ENCODE peak calls at places on chromosomes 2 and 18, in four cellular contexts. X, O, T and E are unnamed samples.

GRCh38 chr18:23137093-23137640 is 1.9 kb downstream of the CABLES1 start:
- DNase-seq in T (no peak), O (no peak), X (no peak), E (no peak)

GRCh38 chr2:200308001-200308400 is 1.5 kb downstream of the SPATS2L start:
- DNase-seq in T (no peak), X (no peak), O (no peak), E (no peak)

GRCh38 chr2:219954331-219954730 is 326.9 kb downstream of the SLC4A3 start:
- DNase-seq in T (no peak), O (no peak), X (no peak), E (no peak)

GRCh38 chr2:67899187-67899586 is 163.6 kb downstream of the C1D start:
- DNase-seq in O (no peak), X (no peak), T (no peak), E (no peak)

GRCh38 chr2:7803515-7803914 is 878.3 kb upstream of the ID2 start:
- DNase-seq in O (no peak), X (no peak), T (no peak), E (no peak)

GRCh38 chr2:206887705-206888104 is 51.6 kb upstream of the CPO start:
- DNase-seq in O (no peak), T (no peak), X (no peak), E (no peak)

GRCh38 chr2:30500699-30501098 is 53.7 kb downstream of the LCLAT1 start:
- DNase-seq in X (no peak), T (no peak), O (no peak), E (no peak)

GRCh38 chr2:233053928-233054774 is 6.0 kb upstream of the INPP5D start:
- DNase-seq in O (no peak), X (peak), T (peak), E (peak)

GRCh38 chr2:20509766-20510490 is 63.1 kb downstream of the RHOB start:
- DNase-seq in X (no peak), O (no peak), T (peak), E (peak)

GRCh38 chr2:218605438-218605837 is 2.3 kb upstream of the PLCD4 start:
- DNase-seq in O (no peak), T (no peak), X (no peak), E (no peak)

GRCh38 chr2:126208266-126208665 is 447.7 kb upstream of the GYPC start:
- DNase-seq in X (no peak), T (no peak), O (no peak), E (no peak)

GRCh38 chr2:131044757-131045150 is 48.5 kb downstream of the FAM168B start:
- DNase-seq in T (no peak), X (no peak), O (no peak), E (no peak)

GRCh38 chr18:8519102-8519501 is 90.1 kb upstream of the RAB12 start:
- DNase-seq in O (no peak), X (no peak), T (no peak), E (no peak)

GRCh38 chr2:168920504-168921157 is 19.5 kb downstream of the G6PC2 start:
- DNase-seq in X (peak), T (peak), O (no peak), E (peak)

GRCh38 chr18:61397222-61397621 is 64.0 kb downstream of the CDH20 start:
- DNase-seq in O (no peak), X (no peak), T (no peak), E (no peak)

GRCh38 chr2:100783986-100784385 is 36.0 kb upstream of the NPAS2 start:
- DNase-seq in X (no peak), T (no peak), O (no peak), E (no peak)

GRCh38 chr18:2486426-2486825 is 84.9 kb downstream of the METTL4 start:
- DNase-seq in O (no peak), T (no peak), X (no peak), E (no peak)

GRCh38 chr18:44507729-44508325 is 172.9 kb upstream of the SETBP1 start:
- DNase-seq in X (no peak), T (no peak), O (peak), E (no peak)

GRCh38 chr2:3968736-3969135 is 265.4 kb downstream of the DCDC2C start:
- DNase-seq in T (no peak), X (no peak), O (no peak), E (no peak)

GRCh38 chr2:179550214-179550613 is 285.6 kb upstream of the SESTD1 start:
- DNase-seq in T (peak), X (no peak), O (no peak), E (no peak)

GRCh38 chr2:235043762-235044500 is 92.1 kb downstream of the SH3BP4 start:
- DNase-seq in T (no peak), X (no peak), O (no peak), E (no peak)

GRCh38 chr2:32061973-32062861 is 1.1 kb upstream of the SPAST start:
- DNase-seq in O (no peak), X (no peak), T (peak), E (peak)

GRCh38 chr18:59233017-59233410 is 13.1 kb downstream of the GRP start:
- DNase-seq in T (no peak), O (no peak), X (no peak), E (no peak)

GRCh38 chr2:163028807-163029206 is 190.2 kb upstream of the KCNH7 start:
- DNase-seq in T (no peak), O (no peak), X (no peak), E (no peak)

GRCh38 chr2:28366496-28367282 is 26.0 kb upstream of the FOSL2 start:
- DNase-seq in O (no peak), X (no peak), T (no peak), E (peak)

GRCh38 chr2:43159797-43160196 is 66.6 kb downstream of the ZFP36L2 start:
- DNase-seq in X (no peak), O (no peak), T (no peak), E (no peak)

GRCh38 chr2:180696005-180696404 is 284.4 kb upstream of the UBE2E3 start:
- DNase-seq in O (no peak), T (no peak), X (no peak), E (no peak)

GRCh38 chr2:98847853-98848252 is 88.2 kb downstream of the CRACDL start:
- DNase-seq in T (no peak), X (no peak), O (no peak), E (no peak)

GRCh38 chr18:70046207-70046606 is 98.5 kb upstream of the CD226 start:
- DNase-seq in O (no peak), T (no peak), X (no peak), E (no peak)

GRCh38 chr2:241730679-241731293 is 3.6 kb upstream of the D2HGDH start:
- DNase-seq in X (no peak), T (no peak), O (no peak), E (peak)

GRCh38 chr2:231563378-231563961 is 29.2 kb upstream of the TEX44 start:
- DNase-seq in X (peak), T (peak), O (no peak), E (peak)

GRCh38 chr2:74516070-74516633 is 1.9 kb downstream of the TLX2 start:
- DNase-seq in T (no peak), O (no peak), X (no peak), E (no peak)

GRCh38 chr2:27655155-27655951 is 8.1 kb downstream of the SUPT7L start:
- DNase-seq in T (no peak), O (no peak), X (no peak), E (no peak)

GRCh38 chr18:11657554-11657953 is 31.5 kb upstream of the GNAL start:
- DNase-seq in T (no peak), X (no peak), O (no peak), E (no peak)

GRCh38 chr18:77008576-77009315 is 123.8 kb downstream of the MBP start:
- DNase-seq in X (no peak), T (no peak), O (no peak), E (no peak)

GRCh38 chr2:216546646-216547403 is 48.2 kb downstream of the RPL37A start:
- DNase-seq in O (no peak), X (no peak), T (no peak), E (no peak)

DNA sequence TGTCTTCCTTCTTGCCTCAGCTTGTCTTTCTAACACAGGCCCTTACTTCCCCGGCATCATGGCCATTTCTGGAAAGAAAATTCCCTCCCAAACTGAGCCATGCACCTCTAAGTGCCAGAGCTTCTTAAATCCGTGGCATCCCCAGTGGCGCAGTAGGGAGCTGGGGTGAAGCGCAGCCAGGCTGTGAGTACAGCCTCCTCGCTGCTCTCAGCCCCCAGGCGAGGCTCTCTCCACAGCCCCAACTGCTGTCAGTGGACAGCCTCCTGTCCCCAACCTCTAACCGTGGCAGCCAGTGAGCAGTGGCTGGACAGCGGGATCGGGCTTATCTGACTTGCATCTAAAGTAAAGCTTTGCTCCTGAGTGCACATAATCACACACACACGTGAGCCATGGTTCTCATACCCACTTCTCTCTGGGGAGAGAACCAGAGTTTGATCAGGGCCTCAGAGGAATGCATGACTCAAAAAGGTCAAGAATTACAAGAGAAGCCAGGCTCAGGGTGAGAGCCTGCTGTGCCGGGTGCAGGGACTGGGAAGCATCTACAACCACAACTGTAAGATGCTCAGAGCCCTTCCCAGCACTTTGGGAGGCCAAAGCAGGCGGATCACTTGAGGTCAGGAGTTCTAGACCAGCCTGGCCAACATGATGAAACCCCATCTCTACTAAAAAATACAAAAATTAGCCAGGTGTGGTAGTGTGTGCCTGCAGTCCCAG is 50.7 kb downstream of the SFXN5 start:
- DNase-seq in X (peak), T (peak), O (no peak), E (no peak)
- TF ChIP-seq MYC in X (no peak), T (peak), O (no peak), E (no peak)

GRCh38 chr2:120736202-120736954 is 710 bp downstream of the GLI2 start:
- DNase-seq in O (no peak), X (peak), T (no peak), E (no peak)
- TF ChIP-seq SMC3 in O (no peak), X (no peak), T (no peak), E (no peak)

DNA sequence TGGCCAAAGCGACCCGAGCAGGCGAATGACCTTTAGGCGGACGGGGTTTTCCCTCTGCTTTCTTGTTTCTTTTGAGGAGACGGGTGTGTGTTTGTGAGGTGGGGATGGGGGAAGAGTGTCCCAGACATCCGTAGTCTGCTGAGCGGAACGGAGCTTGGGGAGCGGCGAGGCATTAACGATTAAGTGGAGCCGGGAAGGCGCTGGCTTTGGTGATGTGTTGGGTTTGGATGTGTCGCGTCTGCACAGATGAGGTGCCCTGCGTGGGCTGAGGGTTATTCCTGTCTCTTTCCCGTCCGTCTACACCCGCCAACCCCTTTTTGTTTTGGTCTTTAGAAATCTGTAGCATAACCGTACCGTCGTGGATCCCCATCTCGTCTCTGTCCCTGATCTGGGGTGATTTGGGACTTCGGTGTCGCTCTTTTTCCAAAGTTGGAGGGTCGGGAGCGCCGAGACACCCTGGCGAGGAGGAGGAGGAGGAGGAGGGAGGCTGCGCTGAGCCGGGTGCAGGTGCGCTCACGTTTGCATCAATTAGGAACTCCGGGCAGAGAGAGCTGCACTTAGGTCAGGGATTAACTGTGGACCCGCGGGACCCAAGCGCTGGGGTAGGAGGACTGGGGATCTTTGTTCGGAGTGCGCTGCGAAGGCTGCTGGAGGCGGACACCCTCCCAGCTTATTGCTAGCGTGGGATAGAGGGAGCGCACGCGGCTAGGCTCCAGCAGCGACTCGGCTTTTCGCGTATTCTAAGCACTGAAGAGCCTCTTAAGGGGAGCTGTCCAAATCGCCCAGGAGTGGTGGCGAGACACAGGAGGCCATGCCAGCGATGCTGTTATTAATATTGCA is 720.2 kb downstream of the DPP10 start:
- DNase-seq in T (no peak), O (no peak), X (no peak), E (no peak)
- TF ChIP-seq MYC in T (no peak), O (no peak), X (no peak), E (no peak)

GRCh38 chr2:239779592-239779983 is 245.6 kb downstream of the NDUFA10 start:
- DNase-seq in O (no peak), X (no peak), T (no peak), E (no peak)
- TF ChIP-seq SMC3 in O (no peak), X (no peak), T (no peak), E (no peak)

GRCh38 chr2:144515694-144516416 is 4.1 kb downstream of the ZEB2 start:
- DNase-seq in T (no peak), O (no peak), X (no peak), E (peak)
- TF ChIP-seq MYC in T (no peak), O (no peak), X (no peak), E (no peak)

DNA sequence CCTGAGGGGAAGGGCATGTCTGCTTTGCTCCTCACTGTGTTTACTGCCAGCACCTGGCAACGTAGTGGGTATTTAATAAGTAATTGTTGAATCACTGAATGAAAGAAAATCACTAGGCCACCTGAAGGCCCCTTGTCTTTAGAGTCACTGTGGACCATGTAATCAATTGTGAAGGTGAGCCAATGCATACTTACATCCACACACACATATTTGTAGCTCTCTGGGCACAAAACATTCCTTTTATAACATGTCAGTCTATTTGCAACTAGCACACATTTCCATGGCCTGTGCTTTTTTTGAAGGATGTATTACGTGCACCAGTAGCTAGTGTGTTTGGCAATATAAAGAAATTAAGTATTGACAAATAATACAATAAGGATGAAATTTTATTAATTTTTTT is 11.2 kb downstream of the ATP8B1 start:
- DNase-seq in X (no peak), O (no peak), T (no peak), E (no peak)
- TF ChIP-seq SMC3 in X (no peak), O (no peak), T (no peak), E (no peak)

GRCh38 chr2:65417509-65418085 is 14.8 kb downstream of the SPRED2 start:
- DNase-seq in O (no peak), T (no peak), X (no peak), E (no peak)

GRCh38 chr2:65421432-65421748 is 11.0 kb downstream of the SPRED2 start:
- DNase-seq in X (no peak), T (no peak), O (no peak), E (no peak)

GRCh38 chr2:65416945-65417344 is 15.5 kb downstream of the SPRED2 start:
- DNase-seq in O (no peak), X (no peak), T (no peak), E (no peak)

GRCh38 chr2:65424391-65424790 is 8.0 kb downstream of the SPRED2 start:
- DNase-seq in X (no peak), T (no peak), O (no peak), E (no peak)

DNA sequence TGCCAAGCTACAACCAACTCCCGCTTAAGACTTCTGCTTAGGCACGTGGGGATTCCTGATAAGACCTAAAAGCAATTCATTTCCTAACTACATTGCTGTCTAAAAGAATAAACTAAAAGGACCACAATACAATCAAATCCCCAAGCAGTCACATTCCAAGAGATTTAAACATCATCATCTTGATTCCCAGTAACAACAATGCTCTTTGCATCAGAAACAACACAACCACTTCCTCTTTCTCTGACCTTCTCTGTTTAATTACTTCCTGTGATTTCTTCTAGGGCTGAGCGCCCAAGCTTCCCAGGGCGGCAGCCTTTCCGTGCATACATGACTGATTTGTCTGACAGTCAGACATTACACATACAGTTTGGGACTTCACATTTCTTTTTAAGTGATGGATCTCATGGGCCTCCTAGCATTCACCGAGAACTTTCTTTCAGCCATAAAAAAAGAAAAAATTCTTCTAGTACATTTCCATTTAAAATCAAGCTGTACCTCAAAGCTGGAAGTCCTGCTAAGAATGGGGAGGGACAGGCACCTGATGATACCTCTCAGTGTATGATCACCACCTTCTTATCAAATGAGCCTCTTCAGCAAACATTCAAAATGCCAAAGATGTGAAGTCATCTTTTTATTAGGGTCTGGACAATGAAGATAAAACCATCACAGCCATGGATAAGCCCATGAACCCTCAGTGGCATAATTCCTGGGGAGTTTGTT is 11.5 kb downstream of the SPRED2 start:
- DNase-seq in T (no peak), O (no peak), X (peak), E (peak)
- TF ChIP-seq MYC in T (no peak), O (no peak), X (no peak), E (no peak)

DNA sequence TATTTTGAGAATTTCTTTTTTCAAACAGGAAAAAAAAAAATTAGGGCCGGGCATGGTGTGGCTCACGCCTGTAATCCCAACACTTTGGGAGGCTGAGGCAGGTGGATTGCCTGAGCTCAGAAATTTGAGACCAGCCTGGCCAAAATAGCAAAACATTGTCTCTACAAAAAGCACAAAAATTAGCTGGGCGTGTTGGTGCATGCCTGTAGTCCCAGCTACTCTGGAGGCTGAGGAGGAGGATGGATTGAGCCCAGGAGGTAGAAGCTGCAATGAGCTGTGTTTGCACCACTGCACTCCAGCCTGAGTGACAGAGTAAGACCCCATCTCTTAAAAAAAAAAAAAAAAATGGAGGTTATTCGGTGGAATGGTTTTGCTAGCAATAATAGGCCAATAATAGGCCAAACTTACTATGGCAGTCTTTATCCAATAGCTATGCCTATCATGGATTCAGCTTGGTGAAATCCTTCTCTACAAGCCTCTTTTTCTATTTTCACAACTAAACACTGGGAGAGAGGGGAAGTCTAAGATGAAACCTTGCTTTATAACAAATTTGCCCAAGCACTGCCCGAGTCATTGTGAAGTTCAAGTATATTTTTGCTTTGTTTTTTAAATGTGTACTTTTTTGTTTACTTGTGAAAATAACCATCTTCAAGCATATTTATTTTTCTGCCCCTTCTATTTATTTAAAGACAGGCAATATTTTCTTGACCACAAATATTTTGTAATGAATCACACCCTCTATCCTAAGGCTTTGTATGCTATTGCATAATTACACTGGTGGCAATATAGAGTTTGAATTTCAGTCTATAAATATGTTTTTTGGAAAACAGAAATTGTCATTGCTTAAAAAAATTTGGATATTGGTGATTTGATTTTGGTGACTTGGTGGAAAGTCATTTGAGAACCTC is 20.0 kb upstream of the KYNU start:
- DNase-seq in O (no peak), T (no peak), X (no peak), E (no peak)
- TF ChIP-seq SMC3 in O (no peak), T (no peak), X (peak), E (no peak)